ENCODE peak calls at places on chromosomes 13 and 19, in ten cellular contexts. One of them, this sample, is unnamed.

GRCh38 chr19:13884726-13885591 is 8.0 kb downstream of the NANOS3 start:
- DNase-seq in stromal cell of bone marrow: no peak
- DNase-seq in activated CD8-positive, alpha-beta memory T cell treated with anti-CD3 and anti-CD28 coated beads, Interleukin-2, amount 10 ng/mL, durations not matched to agents 7 days and 5 days: no peak
- DNase-seq in stimulated activated naive CD8-positive, alpha-beta T cell treated with anti-CD3 and anti-CD28 coated beads, Interleukin-15, Interleukin-2, amounts not matched to agents 100 U/mL and 50 U/mL, for 24 hours: no peak
- DNase-seq in endothelial cell of umbilical vein: no peak
- DNase-seq in D341Med: peak; percentile 28
- DNase-seq in DMS153: peak; percentile 54
- DNase-seq in uterus: no peak
- DNase-seq in GM10248: no peak
- DNase-seq in CD4-positive, alpha-beta T cell: no peak
- DNase-seq in this sample: no peak

GRCh38 chr19:34998777-34999497 is 1.2 kb upstream of the GRAMD1A start:
- DNase-seq in stromal cell of bone marrow: no peak
- DNase-seq in activated CD8-positive, alpha-beta memory T cell treated with anti-CD3 and anti-CD28 coated beads, Interleukin-2, amount 10 ng/mL, durations not matched to agents 7 days and 5 days: no peak
- DNase-seq in stimulated activated naive CD8-positive, alpha-beta T cell treated with anti-CD3 and anti-CD28 coated beads, Interleukin-15, Interleukin-2, amounts not matched to agents 100 U/mL and 50 U/mL, for 24 hours: peak; percentile 44
- DNase-seq in endothelial cell of umbilical vein: no peak
- DNase-seq in D341Med: peak; percentile 31
- DNase-seq in DMS153: no peak
- DNase-seq in uterus: no peak
- DNase-seq in GM10248: no peak
- DNase-seq in CD4-positive, alpha-beta T cell: no peak
- DNase-seq in this sample: peak; percentile 49

GRCh38 chr13:79434578-79434977 is 28.5 kb upstream of the RBM26 start:
- DNase-seq in stromal cell of bone marrow: peak; percentile 68
- DNase-seq in activated CD8-positive, alpha-beta memory T cell treated with anti-CD3 and anti-CD28 coated beads, Interleukin-2, amount 10 ng/mL, durations not matched to agents 7 days and 5 days: no peak
- DNase-seq in stimulated activated naive CD8-positive, alpha-beta T cell treated with anti-CD3 and anti-CD28 coated beads, Interleukin-15, Interleukin-2, amounts not matched to agents 100 U/mL and 50 U/mL, for 24 hours: no peak
- DNase-seq in endothelial cell of umbilical vein: peak; percentile 70
- DNase-seq in D341Med: no peak
- DNase-seq in DMS153: no peak
- DNase-seq in uterus: no peak
- DNase-seq in GM10248: no peak
- DNase-seq in CD4-positive, alpha-beta T cell: no peak
- DNase-seq in this sample: no peak

GRCh38 chr13:96474158-96474606 is 384.3 kb downstream of the HS6ST3 start:
- DNase-seq in stromal cell of bone marrow: no peak
- DNase-seq in activated CD8-positive, alpha-beta memory T cell treated with anti-CD3 and anti-CD28 coated beads, Interleukin-2, amount 10 ng/mL, durations not matched to agents 7 days and 5 days: no peak
- DNase-seq in stimulated activated naive CD8-positive, alpha-beta T cell treated with anti-CD3 and anti-CD28 coated beads, Interleukin-15, Interleukin-2, amounts not matched to agents 100 U/mL and 50 U/mL, for 24 hours: no peak
- DNase-seq in endothelial cell of umbilical vein: no peak
- DNase-seq in D341Med: no peak
- DNase-seq in DMS153: no peak
- DNase-seq in uterus: no peak
- DNase-seq in GM10248: no peak
- DNase-seq in CD4-positive, alpha-beta T cell: no peak
- DNase-seq in this sample: no peak

GRCh38 chr19:54035215-54036178 is 28.2 kb downstream of the VSTM1 start:
- DNase-seq in stromal cell of bone marrow: peak; percentile 90
- DNase-seq in activated CD8-positive, alpha-beta memory T cell treated with anti-CD3 and anti-CD28 coated beads, Interleukin-2, amount 10 ng/mL, durations not matched to agents 7 days and 5 days: no peak
- DNase-seq in stimulated activated naive CD8-positive, alpha-beta T cell treated with anti-CD3 and anti-CD28 coated beads, Interleukin-15, Interleukin-2, amounts not matched to agents 100 U/mL and 50 U/mL, for 24 hours: no peak
- DNase-seq in endothelial cell of umbilical vein: peak; percentile 86
- DNase-seq in D341Med: no peak
- DNase-seq in DMS153: no peak
- DNase-seq in uterus: no peak
- DNase-seq in GM10248: no peak
- DNase-seq in CD4-positive, alpha-beta T cell: no peak
- DNase-seq in this sample: no peak

GRCh38 chr19:8148410-8149231 is 771 bp downstream of the FBN3 start:
- DNase-seq in stromal cell of bone marrow: no peak
- DNase-seq in activated CD8-positive, alpha-beta memory T cell treated with anti-CD3 and anti-CD28 coated beads, Interleukin-2, amount 10 ng/mL, durations not matched to agents 7 days and 5 days: no peak
- DNase-seq in stimulated activated naive CD8-positive, alpha-beta T cell treated with anti-CD3 and anti-CD28 coated beads, Interleukin-15, Interleukin-2, amounts not matched to agents 100 U/mL and 50 U/mL, for 24 hours: no peak
- DNase-seq in endothelial cell of umbilical vein: no peak
- DNase-seq in D341Med: peak; percentile 67
- DNase-seq in DMS153: no peak
- DNase-seq in uterus: no peak
- DNase-seq in GM10248: no peak
- DNase-seq in CD4-positive, alpha-beta T cell: no peak
- DNase-seq in this sample: peak; percentile 81

GRCh38 chr13:50893211-50893852 is 16.3 kb upstream of the RNASEH2B start:
- DNase-seq in stromal cell of bone marrow: peak; percentile 25
- DNase-seq in activated CD8-positive, alpha-beta memory T cell treated with anti-CD3 and anti-CD28 coated beads, Interleukin-2, amount 10 ng/mL, durations not matched to agents 7 days and 5 days: peak; percentile 69
- DNase-seq in stimulated activated naive CD8-positive, alpha-beta T cell treated with anti-CD3 and anti-CD28 coated beads, Interleukin-15, Interleukin-2, amounts not matched to agents 100 U/mL and 50 U/mL, for 24 hours: no peak
- DNase-seq in endothelial cell of umbilical vein: no peak
- DNase-seq in D341Med: no peak
- DNase-seq in DMS153: no peak
- DNase-seq in uterus: no peak
- DNase-seq in GM10248: peak; percentile 42
- DNase-seq in CD4-positive, alpha-beta T cell: no peak
- DNase-seq in this sample: no peak

GRCh38 chr19:16886305-16886880 is 2.4 kb upstream of the F2RL3 start:
- DNase-seq in stromal cell of bone marrow: peak; percentile 17
- DNase-seq in activated CD8-positive, alpha-beta memory T cell treated with anti-CD3 and anti-CD28 coated beads, Interleukin-2, amount 10 ng/mL, durations not matched to agents 7 days and 5 days: no peak
- DNase-seq in stimulated activated naive CD8-positive, alpha-beta T cell treated with anti-CD3 and anti-CD28 coated beads, Interleukin-15, Interleukin-2, amounts not matched to agents 100 U/mL and 50 U/mL, for 24 hours: no peak
- DNase-seq in endothelial cell of umbilical vein: peak; percentile 81
- DNase-seq in D341Med: no peak
- DNase-seq in DMS153: no peak
- DNase-seq in uterus: peak; percentile 81
- DNase-seq in GM10248: no peak
- DNase-seq in CD4-positive, alpha-beta T cell: no peak
- DNase-seq in this sample: no peak

GRCh38 chr13:79490846-79491245 is 9.9 kb downstream of the NDFIP2 start:
- DNase-seq in stromal cell of bone marrow: no peak
- DNase-seq in activated CD8-positive, alpha-beta memory T cell treated with anti-CD3 and anti-CD28 coated beads, Interleukin-2, amount 10 ng/mL, durations not matched to agents 7 days and 5 days: no peak
- DNase-seq in stimulated activated naive CD8-positive, alpha-beta T cell treated with anti-CD3 and anti-CD28 coated beads, Interleukin-15, Interleukin-2, amounts not matched to agents 100 U/mL and 50 U/mL, for 24 hours: no peak
- DNase-seq in endothelial cell of umbilical vein: no peak
- DNase-seq in D341Med: no peak
- DNase-seq in DMS153: no peak
- DNase-seq in uterus: no peak
- DNase-seq in GM10248: no peak
- DNase-seq in CD4-positive, alpha-beta T cell: no peak
- DNase-seq in this sample: no peak

GRCh38 chr13:30371649-30372265 is 50.5 kb upstream of the UBE2L5 start:
- DNase-seq in stromal cell of bone marrow: no peak
- DNase-seq in activated CD8-positive, alpha-beta memory T cell treated with anti-CD3 and anti-CD28 coated beads, Interleukin-2, amount 10 ng/mL, durations not matched to agents 7 days and 5 days: peak; percentile 89
- DNase-seq in stimulated activated naive CD8-positive, alpha-beta T cell treated with anti-CD3 and anti-CD28 coated beads, Interleukin-15, Interleukin-2, amounts not matched to agents 100 U/mL and 50 U/mL, for 24 hours: peak; percentile 64
- DNase-seq in endothelial cell of umbilical vein: peak; percentile 36
- DNase-seq in D341Med: no peak
- DNase-seq in DMS153: peak; percentile 69
- DNase-seq in uterus: no peak
- DNase-seq in GM10248: peak; percentile 70
- DNase-seq in CD4-positive, alpha-beta T cell: peak; percentile 60
- DNase-seq in this sample: no peak

GRCh38 chr19:46442808-46443450 is 14.2 kb upstream of the PNMA8C start:
- DNase-seq in stromal cell of bone marrow: peak; percentile 50
- DNase-seq in activated CD8-positive, alpha-beta memory T cell treated with anti-CD3 and anti-CD28 coated beads, Interleukin-2, amount 10 ng/mL, durations not matched to agents 7 days and 5 days: no peak
- DNase-seq in stimulated activated naive CD8-positive, alpha-beta T cell treated with anti-CD3 and anti-CD28 coated beads, Interleukin-15, Interleukin-2, amounts not matched to agents 100 U/mL and 50 U/mL, for 24 hours: no peak
- DNase-seq in endothelial cell of umbilical vein: peak; percentile 59
- DNase-seq in D341Med: no peak
- DNase-seq in DMS153: no peak
- DNase-seq in uterus: peak; percentile 49
- DNase-seq in GM10248: no peak
- DNase-seq in CD4-positive, alpha-beta T cell: no peak
- DNase-seq in this sample: no peak

GRCh38 chr19:1409204-1410005 is 2.0 kb downstream of the DAZAP1 start:
- DNase-seq in stromal cell of bone marrow: no peak
- DNase-seq in activated CD8-positive, alpha-beta memory T cell treated with anti-CD3 and anti-CD28 coated beads, Interleukin-2, amount 10 ng/mL, durations not matched to agents 7 days and 5 days: no peak
- DNase-seq in stimulated activated naive CD8-positive, alpha-beta T cell treated with anti-CD3 and anti-CD28 coated beads, Interleukin-15, Interleukin-2, amounts not matched to agents 100 U/mL and 50 U/mL, for 24 hours: no peak
- DNase-seq in endothelial cell of umbilical vein: no peak
- DNase-seq in D341Med: no peak
- DNase-seq in DMS153: no peak
- DNase-seq in uterus: no peak
- DNase-seq in GM10248: no peak
- DNase-seq in CD4-positive, alpha-beta T cell: no peak
- DNase-seq in this sample: no peak

GRCh38 chr13:44516771-44517170 is 59.4 kb downstream of the TSC22D1 start:
- DNase-seq in stromal cell of bone marrow: no peak
- DNase-seq in activated CD8-positive, alpha-beta memory T cell treated with anti-CD3 and anti-CD28 coated beads, Interleukin-2, amount 10 ng/mL, durations not matched to agents 7 days and 5 days: no peak
- DNase-seq in stimulated activated naive CD8-positive, alpha-beta T cell treated with anti-CD3 and anti-CD28 coated beads, Interleukin-15, Interleukin-2, amounts not matched to agents 100 U/mL and 50 U/mL, for 24 hours: no peak
- DNase-seq in endothelial cell of umbilical vein: no peak
- DNase-seq in D341Med: no peak
- DNase-seq in DMS153: peak; percentile 84
- DNase-seq in uterus: no peak
- DNase-seq in GM10248: no peak
- DNase-seq in CD4-positive, alpha-beta T cell: no peak
- DNase-seq in this sample: no peak

GRCh38 chr19:18790566-18791314 is at the start of gene COMP:
- DNase-seq in stromal cell of bone marrow: no peak
- DNase-seq in activated CD8-positive, alpha-beta memory T cell treated with anti-CD3 and anti-CD28 coated beads, Interleukin-2, amount 10 ng/mL, durations not matched to agents 7 days and 5 days: no peak
- DNase-seq in stimulated activated naive CD8-positive, alpha-beta T cell treated with anti-CD3 and anti-CD28 coated beads, Interleukin-15, Interleukin-2, amounts not matched to agents 100 U/mL and 50 U/mL, for 24 hours: no peak
- DNase-seq in endothelial cell of umbilical vein: no peak
- DNase-seq in D341Med: no peak
- DNase-seq in DMS153: no peak
- DNase-seq in uterus: no peak
- DNase-seq in GM10248: no peak
- DNase-seq in CD4-positive, alpha-beta T cell: no peak
- DNase-seq in this sample: no peak

GRCh38 chr19:51564791-51565190 is 6.3 kb upstream of the ZNF175 start:
- DNase-seq in stromal cell of bone marrow: no peak
- DNase-seq in activated CD8-positive, alpha-beta memory T cell treated with anti-CD3 and anti-CD28 coated beads, Interleukin-2, amount 10 ng/mL, durations not matched to agents 7 days and 5 days: no peak
- DNase-seq in stimulated activated naive CD8-positive, alpha-beta T cell treated with anti-CD3 and anti-CD28 coated beads, Interleukin-15, Interleukin-2, amounts not matched to agents 100 U/mL and 50 U/mL, for 24 hours: no peak
- DNase-seq in endothelial cell of umbilical vein: no peak
- DNase-seq in D341Med: no peak
- DNase-seq in DMS153: no peak
- DNase-seq in uterus: no peak
- DNase-seq in GM10248: peak; percentile 52
- DNase-seq in CD4-positive, alpha-beta T cell: no peak
- DNase-seq in this sample: no peak

GRCh38 chr13:34720618-34721017 is 221.5 kb upstream of the NBEA start:
- DNase-seq in stromal cell of bone marrow: no peak
- DNase-seq in activated CD8-positive, alpha-beta memory T cell treated with anti-CD3 and anti-CD28 coated beads, Interleukin-2, amount 10 ng/mL, durations not matched to agents 7 days and 5 days: no peak
- DNase-seq in stimulated activated naive CD8-positive, alpha-beta T cell treated with anti-CD3 and anti-CD28 coated beads, Interleukin-15, Interleukin-2, amounts not matched to agents 100 U/mL and 50 U/mL, for 24 hours: no peak
- DNase-seq in endothelial cell of umbilical vein: no peak
- DNase-seq in D341Med: no peak
- DNase-seq in DMS153: no peak
- DNase-seq in uterus: no peak
- DNase-seq in GM10248: no peak
- DNase-seq in CD4-positive, alpha-beta T cell: no peak
- DNase-seq in this sample: no peak

GRCh38 chr13:99033814-99034213 is 56.0 kb upstream of the DOCK9 start:
- DNase-seq in stromal cell of bone marrow: no peak
- DNase-seq in activated CD8-positive, alpha-beta memory T cell treated with anti-CD3 and anti-CD28 coated beads, Interleukin-2, amount 10 ng/mL, durations not matched to agents 7 days and 5 days: no peak
- DNase-seq in stimulated activated naive CD8-positive, alpha-beta T cell treated with anti-CD3 and anti-CD28 coated beads, Interleukin-15, Interleukin-2, amounts not matched to agents 100 U/mL and 50 U/mL, for 24 hours: no peak
- DNase-seq in endothelial cell of umbilical vein: peak; percentile 59
- DNase-seq in D341Med: no peak
- DNase-seq in DMS153: peak; percentile 39
- DNase-seq in uterus: no peak
- DNase-seq in GM10248: no peak
- DNase-seq in CD4-positive, alpha-beta T cell: no peak
- DNase-seq in this sample: no peak

GRCh38 chr13:110554946-110555345 is 6.6 kb downstream of the RAB20 start:
- DNase-seq in stromal cell of bone marrow: no peak
- DNase-seq in activated CD8-positive, alpha-beta memory T cell treated with anti-CD3 and anti-CD28 coated beads, Interleukin-2, amount 10 ng/mL, durations not matched to agents 7 days and 5 days: no peak
- DNase-seq in stimulated activated naive CD8-positive, alpha-beta T cell treated with anti-CD3 and anti-CD28 coated beads, Interleukin-15, Interleukin-2, amounts not matched to agents 100 U/mL and 50 U/mL, for 24 hours: no peak
- DNase-seq in endothelial cell of umbilical vein: no peak
- DNase-seq in D341Med: no peak
- DNase-seq in DMS153: no peak
- DNase-seq in uterus: no peak
- DNase-seq in GM10248: no peak
- DNase-seq in CD4-positive, alpha-beta T cell: no peak
- DNase-seq in this sample: no peak

GRCh38 chr19:3389446-3389778 is 23.0 kb downstream of the NFIC start:
- DNase-seq in stromal cell of bone marrow: no peak
- DNase-seq in activated CD8-positive, alpha-beta memory T cell treated with anti-CD3 and anti-CD28 coated beads, Interleukin-2, amount 10 ng/mL, durations not matched to agents 7 days and 5 days: no peak
- DNase-seq in stimulated activated naive CD8-positive, alpha-beta T cell treated with anti-CD3 and anti-CD28 coated beads, Interleukin-15, Interleukin-2, amounts not matched to agents 100 U/mL and 50 U/mL, for 24 hours: no peak
- DNase-seq in endothelial cell of umbilical vein: no peak
- DNase-seq in D341Med: no peak
- DNase-seq in DMS153: no peak
- DNase-seq in uterus: no peak
- DNase-seq in GM10248: no peak
- DNase-seq in CD4-positive, alpha-beta T cell: no peak
- DNase-seq in this sample: no peak

GRCh38 chr19:4575978-4576933 is 16.8 kb upstream of the SEMA6B start:
- DNase-seq in stromal cell of bone marrow: no peak
- DNase-seq in activated CD8-positive, alpha-beta memory T cell treated with anti-CD3 and anti-CD28 coated beads, Interleukin-2, amount 10 ng/mL, durations not matched to agents 7 days and 5 days: peak; percentile 79
- DNase-seq in stimulated activated naive CD8-positive, alpha-beta T cell treated with anti-CD3 and anti-CD28 coated beads, Interleukin-15, Interleukin-2, amounts not matched to agents 100 U/mL and 50 U/mL, for 24 hours: peak; percentile 86
- DNase-seq in endothelial cell of umbilical vein: peak; percentile 72
- DNase-seq in D341Med: peak; percentile 77
- DNase-seq in DMS153: no peak
- DNase-seq in uterus: peak; percentile 54
- DNase-seq in GM10248: peak; percentile 75
- DNase-seq in CD4-positive, alpha-beta T cell: peak; percentile 67
- DNase-seq in this sample: peak; percentile 79

GRCh38 chr19:8149261-8150094 is at the start of gene FBN3:
- DNase-seq in stromal cell of bone marrow: no peak
- DNase-seq in activated CD8-positive, alpha-beta memory T cell treated with anti-CD3 and anti-CD28 coated beads, Interleukin-2, amount 10 ng/mL, durations not matched to agents 7 days and 5 days: no peak
- DNase-seq in stimulated activated naive CD8-positive, alpha-beta T cell treated with anti-CD3 and anti-CD28 coated beads, Interleukin-15, Interleukin-2, amounts not matched to agents 100 U/mL and 50 U/mL, for 24 hours: no peak
- DNase-seq in endothelial cell of umbilical vein: no peak
- DNase-seq in D341Med: peak; percentile 75
- DNase-seq in DMS153: no peak
- DNase-seq in uterus: no peak
- DNase-seq in GM10248: peak; percentile 14
- DNase-seq in CD4-positive, alpha-beta T cell: no peak
- DNase-seq in this sample: peak; percentile 44

GRCh38 chr13:30334663-30335386 is 27.5 kb upstream of the KATNAL1 start:
- DNase-seq in stromal cell of bone marrow: no peak
- DNase-seq in activated CD8-positive, alpha-beta memory T cell treated with anti-CD3 and anti-CD28 coated beads, Interleukin-2, amount 10 ng/mL, durations not matched to agents 7 days and 5 days: no peak
- DNase-seq in stimulated activated naive CD8-positive, alpha-beta T cell treated with anti-CD3 and anti-CD28 coated beads, Interleukin-15, Interleukin-2, amounts not matched to agents 100 U/mL and 50 U/mL, for 24 hours: no peak
- DNase-seq in endothelial cell of umbilical vein: peak; percentile 37
- DNase-seq in D341Med: peak; percentile 67
- DNase-seq in DMS153: peak; percentile 75
- DNase-seq in uterus: no peak
- DNase-seq in GM10248: peak; percentile 35
- DNase-seq in CD4-positive, alpha-beta T cell: no peak
- DNase-seq in this sample: peak; percentile 22

This sample was measured in WERI-Rb-1.